ENCODE peak calls at places on chromosomes 6 and 20, in eight cellular contexts. G is NCI-H2171 treated with DMSO at 0.1 percent for 48 hours; L is CD8-positive, alpha-beta memory T cell; B is T-cell; T is HEK293T; R is OCI-M1; P is SW 1271; H is KG1. K is an unnamed sample.
A peak's percentile ranks its signal among the peaks of the same experiment; 100 is the strongest.

GRCh38 chr20:50615407-50615806 is 75.9 kb downstream of the RIPOR3 start:
- DNase-seq in G (no peak), R (no peak), H (no peak), B (no peak), P (no peak), T (no peak), L (no peak), K (no peak)

GRCh38 chr20:44598413-44599290 is 16.3 kb downstream of the PKIG start:
- DNase-seq in G (no peak), P (peak; percentile 41), R (no peak), T (peak; percentile 20), L (no peak), B (no peak), H (no peak), K (no peak)

GRCh38 chr6:156617376-156617775 is 159.8 kb upstream of the ARID1B start:
- DNase-seq in T (peak; percentile 69), P (no peak), L (no peak), B (no peak), R (peak; percentile 77), H (no peak), G (peak; percentile 39), K (no peak)

GRCh38 chr6:135087803-135088202 is 33.2 kb upstream of the HBS1L start:
- DNase-seq in G (peak; percentile 97), L (peak; percentile 77), T (no peak), H (no peak), B (peak; percentile 36), P (no peak), R (peak; percentile 77), K (no peak)

GRCh38 chr6:73746776-73747175 is 50.8 kb downstream of the CD109 start:
- DNase-seq in H (no peak), G (no peak), P (no peak), L (no peak), T (no peak), B (no peak), R (no peak), K (no peak)

GRCh38 chr6:74651948-74652347 is 553.9 kb downstream of the COL12A1 start:
- DNase-seq in P (no peak), R (no peak), L (no peak), T (no peak), H (no peak), G (no peak), B (no peak), K (no peak)

GRCh38 chr6:64505312-64505711 is 869.7 kb downstream of the PHF3 start:
- DNase-seq in L (no peak), G (no peak), T (peak; percentile 61), P (no peak), R (peak; percentile 73), B (no peak), H (no peak), K (no peak)

GRCh38 chr20:51889466-51889865 is 87.1 kb upstream of the SALL4 start:
- DNase-seq in B (no peak), H (no peak), G (no peak), R (no peak), P (no peak), T (no peak), L (no peak), K (no peak)

GRCh38 chr6:10478187-10479040 is 42.7 kb upstream of the GCNT2 start:
- DNase-seq in B (no peak), T (peak; percentile 51), G (peak; percentile 8), L (no peak), H (peak; percentile 34), P (peak; percentile 9), R (peak; percentile 80), K (no peak)

GRCh38 chr6:168150551-168151444 is 71.8 kb upstream of the FRMD1 start:
- DNase-seq in R (no peak), L (no peak), P (no peak), B (no peak), G (no peak), T (no peak), H (no peak), K (no peak)

GRCh38 chr6:35046098-35046497 is 95.0 kb downstream of the TCP11 start:
- DNase-seq in P (no peak), L (no peak), B (no peak), R (no peak), H (no peak), T (no peak), G (no peak), K (no peak)

GRCh38 chr6:157488635-157489226 is 107.7 kb downstream of the ZDHHC14 start:
- DNase-seq in G (no peak), P (no peak), T (peak; percentile 42), H (no peak), B (no peak), R (peak; percentile 85), L (no peak), K (no peak)

GRCh38 chr6:15116889-15117288 is 129.0 kb upstream of the JARID2 start:
- DNase-seq in G (no peak), B (no peak), R (no peak), L (no peak), T (no peak), H (no peak), P (no peak), K (no peak)

GRCh38 chr6:82554706-82555105 is 191.1 kb downstream of the TPBG start:
- DNase-seq in P (no peak), B (no peak), G (no peak), H (no peak), T (no peak), L (no peak), R (no peak), K (no peak)

GRCh38 chr20:6094038-6094437 is 28.8 kb downstream of the FERMT1 start:
- DNase-seq in T (no peak), P (no peak), G (no peak), B (no peak), R (no peak), H (no peak), L (no peak), K (no peak)

GRCh38 chr6:50087231-50087954 is 37.7 kb upstream of the DEFB112 start:
- DNase-seq in P (peak; percentile 64), T (no peak), G (no peak), B (no peak), L (no peak), R (no peak), H (no peak), K (no peak)

GRCh38 chr20:33343521-33343920 is 57.8 kb downstream of the CDK5RAP1 start:
- DNase-seq in H (no peak), R (no peak), G (no peak), L (no peak), P (no peak), B (no peak), T (no peak), K (no peak)

GRCh38 chr6:144033816-144034540 is 25.9 kb upstream of the PLAGL1 start:
- DNase-seq in L (no peak), R (no peak), P (no peak), H (no peak), T (no peak), B (no peak), G (no peak), K (no peak)

GRCh38 chr6:87897581-87898147 is 150.0 kb upstream of the SPACA1 start:
- DNase-seq in G (no peak), H (no peak), B (no peak), R (no peak), L (no peak), T (no peak), P (no peak), K (no peak)

GRCh38 chr6:96015791-96016776 is at the start of gene FUT9:
- DNase-seq in R (no peak), H (no peak), B (no peak), T (peak; percentile 10), P (no peak), L (no peak), G (peak; percentile 94), K (no peak)

GRCh38 chr6:147226877-147227276 is 22.7 kb downstream of the STXBP5 start:
- DNase-seq in T (no peak), B (no peak), P (no peak), H (no peak), L (no peak), R (no peak), G (no peak), K (no peak)

GRCh38 chr6:39812853-39813533 is 20.8 kb downstream of the DAAM2 start:
- DNase-seq in P (no peak), B (no peak), T (no peak), G (no peak), L (no peak), H (no peak), R (peak; percentile 4), K (no peak)

GRCh38 chr6:113645576-113645970 is 211.6 kb upstream of the MARCKS start:
- DNase-seq in R (no peak), L (no peak), H (no peak), P (no peak), G (no peak), T (no peak), B (no peak), K (no peak)

GRCh38 chr6:78308025-78308424 is 559.3 kb upstream of the IRAK1BP1 start:
- DNase-seq in G (no peak), H (no peak), P (no peak), B (no peak), T (peak; percentile 6), L (no peak), R (no peak), K (no peak)

GRCh38 chr6:130118236-130118635 is 99.9 kb downstream of the L3MBTL3 start:
- DNase-seq in G (peak; percentile 5), T (no peak), B (no peak), P (no peak), H (no peak), R (no peak), L (no peak), K (no peak)

GRCh38 chr20:58640446-58640845 is 10.6 kb upstream of the STX16 start:
- DNase-seq in H (no peak), T (no peak), L (no peak), P (no peak), B (no peak), R (peak; percentile 9), G (no peak), K (no peak)